ENCODE peak calls at places on chromosome 16, in five cellular contexts. One of them, this sample, is unnamed.

GRCh38 chr16:11360581-11360980 is 15.3 kb downstream of the RMI2 start:
- DNase-seq in CD4-positive, alpha-beta memory T cell: no peak
- DNase-seq in CD8-positive, alpha-beta T cell: no peak
- DNase-seq in cardiac muscle cell: no peak
- DNase-seq in aorta: no peak
- DNase-seq in this sample: no peak

GRCh38 chr16:85399583-85400284 is 213.4 kb upstream of the GSE1 start:
- DNase-seq in CD4-positive, alpha-beta memory T cell: no peak
- DNase-seq in CD8-positive, alpha-beta T cell: no peak
- DNase-seq in cardiac muscle cell: no peak
- DNase-seq in aorta: peak; percentile 62
- DNase-seq in this sample: no peak

GRCh38 chr16:57262841-57263584 is 18.0 kb downstream of the ARL2BP start:
- DNase-seq in CD4-positive, alpha-beta memory T cell: no peak
- DNase-seq in CD8-positive, alpha-beta T cell: no peak
- DNase-seq in cardiac muscle cell: no peak
- DNase-seq in aorta: peak; percentile 67
- DNase-seq in this sample: no peak

GRCh38 chr16:73396556-73396955 is 348.6 kb upstream of the ZFHX3 start:
- DNase-seq in CD4-positive, alpha-beta memory T cell: no peak
- DNase-seq in CD8-positive, alpha-beta T cell: no peak
- DNase-seq in cardiac muscle cell: no peak
- DNase-seq in aorta: no peak
- DNase-seq in this sample: no peak

GRCh38 chr16:31452631-31453106 is 6.6 kb upstream of the ARMC5 start:
- DNase-seq in CD4-positive, alpha-beta memory T cell: no peak
- DNase-seq in CD8-positive, alpha-beta T cell: no peak
- DNase-seq in cardiac muscle cell: no peak
- DNase-seq in aorta: no peak
- DNase-seq in this sample: no peak

GRCh38 chr16:4803479-4804243 is 1.2 kb upstream of the ROGDI start:
- DNase-seq in CD4-positive, alpha-beta memory T cell: no peak
- DNase-seq in CD8-positive, alpha-beta T cell: no peak
- DNase-seq in cardiac muscle cell: no peak
- DNase-seq in aorta: no peak
- DNase-seq in this sample: no peak

GRCh38 chr16:24950275-24950674 is 64.9 kb downstream of the ARHGAP17 start:
- DNase-seq in CD4-positive, alpha-beta memory T cell: no peak
- DNase-seq in CD8-positive, alpha-beta T cell: no peak
- DNase-seq in cardiac muscle cell: no peak
- DNase-seq in aorta: no peak
- DNase-seq in this sample: no peak

GRCh38 chr16:29662729-29663019 is 373 bp upstream of the SPN start:
- DNase-seq in CD4-positive, alpha-beta memory T cell: peak; percentile 64
- DNase-seq in CD8-positive, alpha-beta T cell: peak; percentile 57
- DNase-seq in cardiac muscle cell: no peak
- DNase-seq in aorta: no peak
- DNase-seq in this sample: no peak

GRCh38 chr16:16075463-16076399 is 126.3 kb downstream of the ABCC1 start:
- DNase-seq in CD4-positive, alpha-beta memory T cell: no peak
- DNase-seq in CD8-positive, alpha-beta T cell: no peak
- DNase-seq in cardiac muscle cell: no peak
- DNase-seq in aorta: no peak
- DNase-seq in this sample: no peak

GRCh38 chr16:9258423-9259051 is 167.1 kb downstream of the HAPSTR1 start:
- DNase-seq in CD4-positive, alpha-beta memory T cell: no peak
- DNase-seq in CD8-positive, alpha-beta T cell: no peak
- DNase-seq in cardiac muscle cell: peak; percentile 70
- DNase-seq in aorta: no peak
- DNase-seq in this sample: no peak

GRCh38 chr16:4523686-4524085 is 14.9 kb downstream of the CDIP1 start:
- DNase-seq in CD4-positive, alpha-beta memory T cell: no peak
- DNase-seq in CD8-positive, alpha-beta T cell: no peak
- DNase-seq in cardiac muscle cell: no peak
- DNase-seq in aorta: no peak
- DNase-seq in this sample: no peak

GRCh38 chr16:56316545-56316944 is 108.8 kb downstream of the AMFR start:
- DNase-seq in CD4-positive, alpha-beta memory T cell: no peak
- DNase-seq in CD8-positive, alpha-beta T cell: no peak
- DNase-seq in cardiac muscle cell: no peak
- DNase-seq in aorta: no peak
- DNase-seq in this sample: no peak

GRCh38 chr16:69717066-69717465 is 9.3 kb downstream of the NQO1 start:
- DNase-seq in CD4-positive, alpha-beta memory T cell: no peak
- DNase-seq in CD8-positive, alpha-beta T cell: no peak
- DNase-seq in cardiac muscle cell: no peak
- DNase-seq in aorta: no peak
- DNase-seq in this sample: no peak

GRCh38 chr16:58402796-58403195 is 10.5 kb downstream of the GINS3 start:
- DNase-seq in CD4-positive, alpha-beta memory T cell: no peak
- DNase-seq in CD8-positive, alpha-beta T cell: no peak
- DNase-seq in cardiac muscle cell: no peak
- DNase-seq in aorta: no peak
- DNase-seq in this sample: no peak

GRCh38 chr16:72317378-72317777 is 145.4 kb upstream of the PMFBP1 start:
- DNase-seq in CD4-positive, alpha-beta memory T cell: no peak
- DNase-seq in CD8-positive, alpha-beta T cell: no peak
- DNase-seq in cardiac muscle cell: no peak
- DNase-seq in aorta: no peak
- DNase-seq in this sample: no peak

GRCh38 chr16:70474320-70475053 is 20.1 kb downstream of the FCSK start:
- DNase-seq in CD4-positive, alpha-beta memory T cell: no peak
- DNase-seq in CD8-positive, alpha-beta T cell: no peak
- DNase-seq in cardiac muscle cell: no peak
- DNase-seq in aorta: no peak
- DNase-seq in this sample: no peak

GRCh38 chr16:66880288-66881013 is at the start of gene PDP2:
- DNase-seq in CD4-positive, alpha-beta memory T cell: peak; percentile 89
- DNase-seq in CD8-positive, alpha-beta T cell: peak; percentile 88
- DNase-seq in cardiac muscle cell: peak; percentile 96
- DNase-seq in aorta: peak; percentile 97
- DNase-seq in this sample: peak; percentile 83

GRCh38 chr16:30418350-30419181 is 11.2 kb downstream of the ZNF771 start:
- DNase-seq in CD4-positive, alpha-beta memory T cell: no peak
- DNase-seq in CD8-positive, alpha-beta T cell: no peak
- DNase-seq in cardiac muscle cell: no peak
- DNase-seq in aorta: no peak
- DNase-seq in this sample: no peak

GRCh38 chr16:58026139-58026704 is 668 bp downstream of the MMP15 start:
- DNase-seq in CD4-positive, alpha-beta memory T cell: no peak
- DNase-seq in CD8-positive, alpha-beta T cell: no peak
- DNase-seq in cardiac muscle cell: no peak
- DNase-seq in aorta: peak; percentile 88
- DNase-seq in this sample: no peak

GRCh38 chr16:67301080-67301757 is 21.9 kb downstream of the PLEKHG4 start:
- DNase-seq in CD4-positive, alpha-beta memory T cell: no peak
- DNase-seq in CD8-positive, alpha-beta T cell: no peak
- DNase-seq in cardiac muscle cell: no peak
- DNase-seq in aorta: peak; percentile 90
- DNase-seq in this sample: no peak

GRCh38 chr16:35182943-35183550 is 1723.6 kb downstream of the TP53TG3F start:
- DNase-seq in CD4-positive, alpha-beta memory T cell: no peak
- DNase-seq in CD8-positive, alpha-beta T cell: no peak
- DNase-seq in cardiac muscle cell: no peak
- DNase-seq in aorta: no peak
- DNase-seq in this sample: no peak
- H3K9me3 ChIP-seq in CD4-positive, alpha-beta memory T cell: no peaks in the 10 kb centered on the region
- H3K9me3 ChIP-seq in CD8-positive, alpha-beta T cell: no peaks in the 10 kb centered on the region
- H3K9me3 ChIP-seq in cardiac muscle cell: no peaks in the 10 kb centered on the region
- H3K9me3 ChIP-seq in aorta: no peaks in the 10 kb centered on the region
- H3K9me3 ChIP-seq in this sample: no peaks in the 10 kb centered on the region

GRCh38 chr16:87199901-87200300 is 117.3 kb downstream of the C16orf95 start:
- DNase-seq in CD4-positive, alpha-beta memory T cell: no peak
- DNase-seq in CD8-positive, alpha-beta T cell: no peak
- DNase-seq in cardiac muscle cell: no peak
- DNase-seq in aorta: no peak
- DNase-seq in this sample: no peak
- H3K9me3 ChIP-seq in CD4-positive, alpha-beta memory T cell: no peaks in the 10 kb centered on the region
- H3K9me3 ChIP-seq in CD8-positive, alpha-beta T cell: no peaks in the 10 kb centered on the region
- H3K9me3 ChIP-seq in cardiac muscle cell: no peaks in the 10 kb centered on the region
- H3K9me3 ChIP-seq in aorta: no peaks in the 10 kb centered on the region
- H3K9me3 ChIP-seq in this sample: no peaks in the 10 kb centered on the region

GRCh38 chr16:75322706-75323105 is 71.3 kb upstream of the BCAR1 start:
- DNase-seq in CD4-positive, alpha-beta memory T cell: no peak
- DNase-seq in CD8-positive, alpha-beta T cell: no peak
- DNase-seq in cardiac muscle cell: no peak
- DNase-seq in aorta: no peak
- DNase-seq in this sample: no peak

GRCh38 chr16:75329933-75330332 is 78.5 kb upstream of the BCAR1 start:
- DNase-seq in CD4-positive, alpha-beta memory T cell: no peak
- DNase-seq in CD8-positive, alpha-beta T cell: no peak
- DNase-seq in cardiac muscle cell: no peak
- DNase-seq in aorta: no peak
- DNase-seq in this sample: no peak

GRCh38 chr16:75323928-75324327 is 72.5 kb upstream of the BCAR1 start:
- DNase-seq in CD4-positive, alpha-beta memory T cell: no peak
- DNase-seq in CD8-positive, alpha-beta T cell: no peak
- DNase-seq in cardiac muscle cell: no peak
- DNase-seq in aorta: no peak
- DNase-seq in this sample: no peak

GRCh38 chr16:75323198-75323597 is 71.8 kb upstream of the BCAR1 start:
- DNase-seq in CD4-positive, alpha-beta memory T cell: no peak
- DNase-seq in CD8-positive, alpha-beta T cell: no peak
- DNase-seq in cardiac muscle cell: no peak
- DNase-seq in aorta: no peak
- DNase-seq in this sample: no peak

DNA sequence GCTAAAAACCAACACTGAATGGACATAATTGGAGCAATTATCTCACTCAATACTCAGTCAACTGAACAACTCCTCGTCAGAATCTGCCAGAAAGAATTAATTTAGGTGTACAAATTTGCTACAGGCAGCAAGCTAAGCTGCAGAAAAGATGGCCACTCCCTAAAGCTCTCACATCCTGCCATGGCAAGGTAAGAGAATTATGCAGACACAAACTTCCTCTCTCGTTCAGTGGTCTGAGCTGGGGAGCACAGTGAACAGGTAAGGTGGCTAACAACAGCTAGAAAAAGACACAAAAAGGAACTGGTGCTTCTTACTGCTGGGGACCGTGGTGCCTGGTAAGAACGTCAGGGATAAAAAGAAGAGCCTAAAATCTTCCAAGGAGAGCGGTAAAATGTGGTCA is 74.9 kb upstream of the BCAR1 start:
- DNase-seq in CD4-positive, alpha-beta memory T cell: no peak
- DNase-seq in CD8-positive, alpha-beta T cell: no peak
- DNase-seq in cardiac muscle cell: no peak
- DNase-seq in aorta: no peak
- DNase-seq in this sample: no peak
- H3K9me3 ChIP-seq in CD4-positive, alpha-beta memory T cell: no peaks in the 10 kb centered on the region
- H3K9me3 ChIP-seq in CD8-positive, alpha-beta T cell: no peaks in the 10 kb centered on the region
- H3K9me3 ChIP-seq in cardiac muscle cell: no peaks in the 10 kb centered on the region
- H3K9me3 ChIP-seq in aorta: no peaks in the 10 kb centered on the region
- H3K9me3 ChIP-seq in this sample: no peaks in the 10 kb centered on the region

GRCh38 chr16:62966626-62967025 is 930.4 kb upstream of the CDH8 start:
- DNase-seq in CD4-positive, alpha-beta memory T cell: no peak
- DNase-seq in CD8-positive, alpha-beta T cell: no peak
- DNase-seq in cardiac muscle cell: no peak
- DNase-seq in aorta: no peak
- DNase-seq in this sample: no peak

GRCh38 chr16:62965831-62966230 is 929.6 kb upstream of the CDH8 start:
- DNase-seq in CD4-positive, alpha-beta memory T cell: no peak
- DNase-seq in CD8-positive, alpha-beta T cell: no peak
- DNase-seq in cardiac muscle cell: no peak
- DNase-seq in aorta: no peak
- DNase-seq in this sample: no peak

GRCh38 chr16:62963846-62964245 is 927.6 kb upstream of the CDH8 start:
- DNase-seq in CD4-positive, alpha-beta memory T cell: no peak
- DNase-seq in CD8-positive, alpha-beta T cell: no peak
- DNase-seq in cardiac muscle cell: no peak
- DNase-seq in aorta: no peak
- DNase-seq in this sample: no peak

DNA sequence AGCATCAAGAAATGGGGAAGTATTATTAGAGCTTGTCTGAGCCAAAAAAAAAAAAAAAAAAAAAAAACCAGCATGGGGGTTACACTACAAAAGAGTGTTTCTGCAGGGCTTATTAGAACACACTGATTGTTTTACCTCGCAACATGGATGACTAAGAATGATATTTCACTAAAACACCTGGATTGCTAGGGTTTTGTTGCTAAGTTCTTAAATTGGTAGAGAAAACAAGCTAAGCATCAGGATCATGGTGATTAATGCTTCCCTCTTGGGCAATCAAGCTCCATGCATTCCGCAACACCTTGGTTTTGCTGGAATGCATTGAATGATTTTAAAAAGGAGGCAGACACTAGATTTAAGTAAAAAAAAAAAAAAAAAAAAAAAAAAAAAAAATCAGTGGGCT is 931.4 kb upstream of the CDH8 start:
- DNase-seq in CD4-positive, alpha-beta memory T cell: no peak
- DNase-seq in CD8-positive, alpha-beta T cell: no peak
- DNase-seq in cardiac muscle cell: no peak
- DNase-seq in aorta: no peak
- DNase-seq in this sample: no peak
- H3K9me3 ChIP-seq in CD4-positive, alpha-beta memory T cell: no peaks in the 10 kb centered on the region
- H3K9me3 ChIP-seq in CD8-positive, alpha-beta T cell: no peaks in the 10 kb centered on the region
- H3K9me3 ChIP-seq in cardiac muscle cell: no peaks in the 10 kb centered on the region
- H3K9me3 ChIP-seq in aorta: no peaks in the 10 kb centered on the region
- H3K9me3 ChIP-seq in this sample: no peaks in the 10 kb centered on the region

DNA sequence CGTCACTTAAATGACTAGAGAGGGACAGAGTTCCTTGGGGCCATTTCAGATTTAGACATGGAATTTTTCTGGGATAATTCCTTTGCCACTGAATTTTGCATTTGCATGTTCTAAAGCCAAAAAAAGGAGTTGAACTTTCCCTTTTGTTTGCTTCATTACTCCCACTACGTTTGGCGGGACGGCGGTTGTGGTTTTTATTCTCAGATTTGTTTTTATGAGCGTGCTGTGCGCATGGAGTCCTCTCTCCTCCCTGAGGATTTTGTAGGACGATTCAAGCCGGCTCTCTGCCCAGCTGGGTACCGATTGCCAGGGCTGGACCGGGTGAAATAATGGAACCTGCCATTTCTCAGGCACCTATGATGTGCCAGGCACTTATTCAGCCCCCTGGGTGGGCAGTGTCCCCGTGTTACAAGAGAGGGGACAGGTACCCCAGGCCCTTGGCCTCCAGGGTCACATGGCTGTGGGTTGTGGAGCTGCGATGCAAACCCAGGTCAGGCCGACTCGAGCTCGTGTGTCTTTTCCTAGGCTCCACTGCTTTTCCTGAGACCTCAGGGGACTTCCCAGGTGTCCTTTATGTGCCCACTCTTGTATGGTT is 18.8 kb downstream of the CMIP start:
- DNase-seq in CD4-positive, alpha-beta memory T cell: no peak
- DNase-seq in CD8-positive, alpha-beta T cell: no peak
- DNase-seq in cardiac muscle cell: no peak
- DNase-seq in aorta: no peak
- DNase-seq in this sample: no peak
- H3K9me3 ChIP-seq in CD4-positive, alpha-beta memory T cell: no peaks in the 10 kb centered on the region
- H3K9me3 ChIP-seq in CD8-positive, alpha-beta T cell: no peaks in the 10 kb centered on the region
- H3K9me3 ChIP-seq in cardiac muscle cell: no peaks in the 10 kb centered on the region
- H3K9me3 ChIP-seq in aorta: no peaks in the 10 kb centered on the region
- H3K9me3 ChIP-seq in this sample: no peaks in the 10 kb centered on the region

GRCh38 chr16:10326647-10327046 is 59.2 kb upstream of the ATF7IP2 start:
- DNase-seq in CD4-positive, alpha-beta memory T cell: no peak
- DNase-seq in CD8-positive, alpha-beta T cell: no peak
- DNase-seq in cardiac muscle cell: no peak
- DNase-seq in aorta: no peak
- DNase-seq in this sample: no peak
- H3K9me3 ChIP-seq in CD4-positive, alpha-beta memory T cell: no peaks in the 10 kb centered on the region
- H3K9me3 ChIP-seq in CD8-positive, alpha-beta T cell: peaks cover 5% of the 10 kb centered on the region
- H3K9me3 ChIP-seq in cardiac muscle cell: no peaks in the 10 kb centered on the region
- H3K9me3 ChIP-seq in aorta: no peaks in the 10 kb centered on the region
- H3K9me3 ChIP-seq in this sample: peaks cover 2% of the 10 kb centered on the region